ENCODE peak calls at places on chromosomes 2 and 18, in six cellular contexts. N, Y, P, E, A and Q are unnamed samples. For H3K36me3 and H4K20me1, the result is how much of the 10 kb centered on the place peaks cover.

GRCh38 chr2:184756885-184757284 is 158.6 kb downstream of the ZNF804A start:
- DNase-seq in N (no peak), Y (no peak), P (peak), E (peak), A (no peak), Q (no peak)

GRCh38 chr2:28534817-28535216 is 39.0 kb downstream of the PLB1 start:
- DNase-seq in N (no peak), Y (no peak), P (no peak), E (no peak), A (no peak), Q (peak)

GRCh38 chr2:148666555-148666954 is 22.0 kb downstream of the EPC2 start:
- DNase-seq in N (peak), Y (no peak), P (peak), E (no peak), A (no peak), Q (no peak)

GRCh38 chr2:53129851-53130250 is 637.8 kb upstream of the CHAC2 start:
- DNase-seq in N (peak), Y (peak), P (peak), E (peak), A (peak), Q (no peak)

GRCh38 chr2:67574230-67574629 is 177.1 kb downstream of the ETAA1 start:
- DNase-seq in N (peak), Y (no peak), P (peak), E (peak), A (peak), Q (no peak)

GRCh38 chr18:40867452-40867851 is 1087.6 kb upstream of the PIK3C3 start:
- DNase-seq in N (peak), Y (peak), P (peak), E (peak), A (peak), Q (no peak)

GRCh38 chr2:43176449-43176848 is 50.0 kb downstream of the ZFP36L2 start:
- DNase-seq in N (no peak), Y (peak), P (no peak), E (no peak), A (no peak), Q (no peak)

GRCh38 chr2:84526562-84526961 is 10.3 kb downstream of the DNAH6 start:
- DNase-seq in N (no peak), Y (no peak), P (peak), E (peak), A (peak), Q (peak)

GRCh38 chr2:225764346-225764745 is 364.8 kb downstream of the NYAP2 start:
- DNase-seq in N (no peak), Y (no peak), P (peak), E (no peak), A (peak), Q (no peak)

GRCh38 chr2:14516844-14517243 is 115.7 kb upstream of the LRATD1 start:
- DNase-seq in N (peak), Y (peak), P (peak), E (peak), A (peak), Q (peak)

GRCh38 chr2:129024796-129025195 is 706.1 kb upstream of the HS6ST1 start:
- DNase-seq in N (peak), Y (no peak), P (no peak), E (no peak), A (no peak), Q (no peak)

GRCh38 chr2:128594273-128594910 is 275.7 kb upstream of the HS6ST1 start:
- DNase-seq in N (no peak), Y (no peak), P (no peak), E (no peak), A (no peak), Q (peak)

GRCh38 chr2:100954044-100954420 is 48.1 kb upstream of the RPL31 start:
- DNase-seq in N (no peak), Y (no peak), P (no peak), E (no peak), A (no peak), Q (no peak)

GRCh38 chr2:72159211-72159610 is 11.5 kb upstream of the CYP26B1 start:
- DNase-seq in N (no peak), Y (no peak), P (no peak), E (no peak), A (no peak), Q (no peak)

GRCh38 chr2:222751821-222752719 is 80.6 kb downstream of the MOGAT1 start:
- DNase-seq in N (no peak), Y (no peak), P (no peak), E (no peak), A (no peak), Q (no peak)

GRCh38 chr2:172098650-172099471 is 3.8 kb downstream of the DLX2 start:
- DNase-seq in N (peak), Y (peak), P (peak), E (peak), A (no peak), Q (peak)

GRCh38 chr2:73611867-73612266 is 30.4 kb downstream of the NAT8 start:
- DNase-seq in N (peak), Y (no peak), P (peak), E (peak), A (no peak), Q (no peak)

GRCh38 chr2:75657794-75658193 is 11.2 kb downstream of the MRPL19 start:
- DNase-seq in N (no peak), Y (no peak), P (no peak), E (no peak), A (no peak), Q (no peak)

GRCh38 chr2:134104754-134105153 is 149.1 kb upstream of the MGAT5 start:
- DNase-seq in N (peak), Y (no peak), P (no peak), E (no peak), A (no peak), Q (no peak)

GRCh38 chr2:134011936-134012586 is 241.8 kb upstream of the MGAT5 start:
- DNase-seq in N (no peak), Y (no peak), P (peak), E (peak), A (peak), Q (no peak)

GRCh38 chr18:45802814-45803492 is 22.5 kb upstream of the SIGLEC15 start:
- DNase-seq in N (peak), Y (peak), P (peak), E (peak), A (peak), Q (peak)

GRCh38 chr18:9901377-9901776 is 12.4 kb upstream of the VAPA start:
- DNase-seq in N (no peak), Y (no peak), P (no peak), E (no peak), A (no peak), Q (no peak)

GRCh38 chr18:13361422-13361821 is 142.9 kb downstream of the LDLRAD4 start:
- DNase-seq in N (no peak), Y (no peak), P (no peak), E (no peak), A (no peak), Q (no peak)

GRCh38 chr2:134819334-134819733 is 19.1 kb upstream of the ACMSD start:
- DNase-seq in N (peak), Y (peak), P (peak), E (peak), A (peak), Q (peak)

GRCh38 chr2:188997276-188997675 is 23.1 kb downstream of the COL3A1 start:
- DNase-seq in N (no peak), Y (no peak), P (no peak), E (no peak), A (peak), Q (no peak)

GRCh38 chr2:11559786-11560155 is 25.9 kb downstream of the GREB1 start:
- DNase-seq in N (no peak), Y (no peak), P (no peak), E (no peak), A (no peak), Q (no peak)

GRCh38 chr18:13550446-13551304 is 175.7 kb downstream of the FAM210A start:
- DNase-seq in N (no peak), Y (no peak), P (no peak), E (no peak), A (no peak), Q (no peak)

GRCh38 chr2:69667805-69668382 is 24.4 kb upstream of the AAK1 start:
- DNase-seq in N (peak), Y (no peak), P (peak), E (peak), A (no peak), Q (no peak)

GRCh38 chr2:29108225-29108624 is 7.0 kb upstream of the CLIP4 start:
- DNase-seq in N (peak), Y (peak), P (peak), E (peak), A (peak), Q (peak)

GRCh38 chr2:105301646-105302045 is 27.9 kb downstream of the TGFBRAP1 start:
- DNase-seq in N (no peak), Y (no peak), P (no peak), E (no peak), A (no peak), Q (no peak)

GRCh38 chr2:159933727-159934049 is 128.7 kb downstream of the PLA2R1 start:
- DNase-seq in N (no peak), Y (no peak), P (no peak), E (no peak), A (peak), Q (no peak)

GRCh38 chr2:15943914-15944313 is 3.6 kb downstream of the MYCN start:
- DNase-seq in N (peak), Y (no peak), P (no peak), E (no peak), A (peak), Q (peak)

GRCh38 chr2:72040629-72041403 is 106.8 kb downstream of the CYP26B1 start:
- DNase-seq in N (peak), Y (no peak), P (peak), E (no peak), A (no peak), Q (no peak)

GRCh38 chr18:74944676-74945075 is 264.3 kb downstream of the PTGR3 start:
- DNase-seq in N (no peak), Y (no peak), P (peak), E (peak), A (no peak), Q (no peak)

GRCh38 chr18:26356045-26356785 is 130.0 kb downstream of the TAF4B start:
- DNase-seq in N (no peak), Y (no peak), P (no peak), E (no peak), A (no peak), Q (no peak)

GRCh38 chr2:85648619-85649018 is 19.4 kb downstream of the SFTPB start:
- DNase-seq in N (no peak), Y (peak), P (no peak), E (peak), A (peak), Q (peak)
- H3K36me3 ChIP-seq in N (under half), Y (under half), P (half or more), E (under half), A (under half), Q (half or more)

GRCh38 chr2:20302019-20302418 is 48.6 kb downstream of the PUM2 start:
- DNase-seq in N (no peak), Y (no peak), P (no peak), E (no peak), A (no peak), Q (no peak)

GRCh38 chr2:20309001-20309400 is 41.6 kb downstream of the PUM2 start:
- DNase-seq in N (no peak), Y (no peak), P (no peak), E (no peak), A (no peak), Q (no peak)

GRCh38 chr2:20300656-20301055 is 50.0 kb downstream of the PUM2 start:
- DNase-seq in N (no peak), Y (no peak), P (no peak), E (no peak), A (no peak), Q (no peak)

GRCh38 chr2:20307311-20307710 is 43.3 kb downstream of the PUM2 start:
- DNase-seq in N (no peak), Y (no peak), P (no peak), E (no peak), A (no peak), Q (no peak)

GRCh38 chr2:20304411-20304810 is 46.2 kb downstream of the PUM2 start:
- DNase-seq in N (peak), Y (no peak), P (peak), E (peak), A (peak), Q (peak)
- H4K20me1 ChIP-seq in N (under half), Y (half or more), P (under half), E (under half), A (under half), Q (under half)

GRCh38 chr2:60899892-60900249 is 18.5 kb downstream of the REL start:
- DNase-seq in N (no peak), Y (no peak), P (no peak), E (no peak), A (no peak), Q (no peak)
- H3K36me3 ChIP-seq in N (under half), Y (under half), P (under half), E (under half), A (under half), Q (under half)

GRCh38 chr2:230716588-230716987 is 3.9 kb downstream of the CAB39 start:
- DNase-seq in N (no peak), Y (no peak), P (no peak), E (no peak), A (no peak), Q (no peak)
- H4K20me1 ChIP-seq in N (under half), Y (half or more), P (half or more), E (half or more), A (under half), Q (half or more)

GRCh38 chr18:12321331-12321730 is 13.3 kb downstream of the TUBB6 start:
- DNase-seq in N (no peak), Y (no peak), P (no peak), E (no peak), A (no peak), Q (no peak)
- H3K36me3 ChIP-seq in N (half or more), Y (under half), P (half or more), E (half or more), A (under half), Q (half or more)

DNA sequence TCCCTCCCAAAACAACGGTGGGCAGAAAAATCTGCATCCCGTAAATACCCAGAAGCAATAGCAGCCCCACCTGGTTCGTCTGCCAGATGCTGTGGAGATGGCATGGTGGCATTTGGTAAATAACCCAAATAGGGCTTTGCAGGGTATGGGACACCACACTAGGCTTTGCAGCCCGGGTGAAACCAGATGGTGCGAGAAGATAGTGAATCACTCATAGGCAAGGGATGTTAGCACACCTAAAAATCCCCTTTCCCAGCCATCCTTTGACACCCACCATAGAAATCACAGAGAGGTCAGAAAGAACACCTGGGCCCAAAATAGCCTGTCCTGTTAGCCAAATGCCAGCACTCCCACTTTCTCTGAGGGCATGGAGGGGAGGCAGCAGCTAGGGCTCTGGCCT is 47.6 kb downstream of the BCL11A start:
- DNase-seq in N (peak), Y (no peak), P (no peak), E (no peak), A (no peak), Q (no peak)
- H4K20me1 ChIP-seq in N (under half), Y (under half), P (under half), E (under half), A (under half), Q (under half)

DNA sequence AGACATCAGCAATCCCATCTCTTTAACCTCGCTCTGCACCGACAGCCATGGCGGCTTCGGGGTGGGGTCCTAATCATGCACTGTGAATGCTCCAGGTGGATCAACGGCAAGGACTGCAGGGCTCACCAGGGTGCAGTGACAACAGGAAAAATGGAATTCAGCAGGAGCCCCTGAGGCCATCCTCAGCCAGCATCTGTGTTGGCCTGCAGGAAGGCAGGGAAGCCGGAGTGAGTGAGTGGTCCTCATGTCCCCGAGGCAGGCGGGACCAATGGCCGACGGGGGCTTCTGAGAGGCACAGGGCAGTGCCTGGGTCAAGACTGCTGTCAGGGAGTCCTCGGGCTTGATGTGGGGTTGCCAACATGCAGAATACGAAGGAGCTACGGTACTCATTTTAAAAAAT is 213.9 kb downstream of the HDAC4 start:
- DNase-seq in N (no peak), Y (no peak), P (no peak), E (no peak), A (no peak), Q (peak)
- H3K36me3 ChIP-seq in N (under half), Y (under half), P (under half), E (half or more), A (under half), Q (under half)

GRCh38 chr2:46964835-46965560 is 49.4 kb upstream of the MCFD2 start:
- DNase-seq in N (peak), Y (peak), P (peak), E (no peak), A (peak), Q (peak)
- H4K20me1 ChIP-seq in N (under half), Y (under half), P (under half), E (under half), A (under half), Q (under half)